ENCODE peak calls at places on chromosome 4, in six cellular contexts. F, P, R, U, Z and E are unnamed samples.

GRCh38 chr4:165972747-165973146 is 99.7 kb downstream of the TLL1 start:
- DNase-seq in R (no peak), Z (no peak), F (no peak), P (no peak), U (no peak), E (no peak)

GRCh38 chr4:48986654-48987164 is 634 bp downstream of the CWH43 start:
- DNase-seq in Z (no peak), F (no peak), R (peak), P (peak), U (no peak), E (no peak)

GRCh38 chr4:55793479-55793878 is 26.1 kb upstream of the EXOC1L start:
- DNase-seq in R (no peak), U (no peak), F (no peak), Z (no peak), P (no peak), E (no peak)

GRCh38 chr4:76558391-76559235 is 123.6 kb downstream of the SHROOM3 start:
- DNase-seq in F (no peak), Z (peak), P (no peak), U (no peak), R (no peak), E (no peak)

GRCh38 chr4:109406337-109406931 is 27.2 kb upstream of the SEC24B start:
- DNase-seq in F (no peak), P (no peak), U (peak), R (no peak), Z (peak), E (peak)

GRCh38 chr4:105859233-105859632 is 36.0 kb upstream of the NPNT start:
- DNase-seq in F (no peak), R (no peak), U (no peak), P (no peak), Z (peak), E (no peak)

GRCh38 chr4:148923881-148924280 is 481.7 kb upstream of the NR3C2 start:
- DNase-seq in Z (no peak), U (no peak), P (no peak), R (no peak), F (no peak), E (no peak)

GRCh38 chr4:742742-743311 is 37.2 kb downstream of the PCGF3 start:
- DNase-seq in R (peak), F (peak), Z (peak), U (no peak), P (peak), E (peak)

GRCh38 chr4:66572949-66573348 is 902.7 kb upstream of the EPHA5 start:
- DNase-seq in U (no peak), Z (peak), P (no peak), R (no peak), F (no peak), E (no peak)

GRCh38 chr4:83855044-83855443 is 319.1 kb downstream of the GPAT3 start:
- DNase-seq in U (no peak), Z (peak), F (no peak), R (no peak), P (no peak), E (no peak)

GRCh38 chr4:98754736-98755135 is 96.3 kb upstream of the TSPAN5 start:
- DNase-seq in F (no peak), U (no peak), P (no peak), R (no peak), Z (no peak), E (no peak)

GRCh38 chr4:7725951-7726350 is 213.7 kb downstream of the AFAP1 start:
- DNase-seq in R (no peak), Z (peak), U (no peak), F (no peak), P (no peak), E (no peak)

GRCh38 chr4:173991321-173991720 is 292.1 kb downstream of the FBXO8 start:
- DNase-seq in P (no peak), Z (no peak), R (no peak), F (no peak), U (no peak), E (no peak)

GRCh38 chr4:24174622-24175021 is 284.8 kb upstream of the PPARGC1A start:
- DNase-seq in Z (peak), U (no peak), R (no peak), F (no peak), P (no peak), E (no peak)

GRCh38 chr4:170529760-170530440 is 440.1 kb upstream of the AADAT start:
- DNase-seq in P (no peak), R (no peak), F (no peak), Z (no peak), U (no peak), E (no peak)

GRCh38 chr4:143294710-143295109 is 42.0 kb upstream of the GAB1 start:
- DNase-seq in U (no peak), F (no peak), R (no peak), P (no peak), Z (no peak), E (no peak)

GRCh38 chr4:42331914-42332368 is 65.3 kb upstream of the SHISA3 start:
- DNase-seq in F (no peak), U (peak), P (no peak), Z (peak), R (no peak), E (peak)

GRCh38 chr4:79852305-79852730 is 220.7 kb downstream of the ANTXR2 start:
- DNase-seq in F (peak), Z (peak), U (no peak), P (peak), R (peak), E (no peak)

GRCh38 chr4:118265312-118266144 is 87.3 kb downstream of the PRSS12 start:
- DNase-seq in F (peak), R (peak), Z (no peak), P (peak), U (no peak), E (peak)

GRCh38 chr4:78379040-78379439 is 172.5 kb upstream of the ANXA3 start:
- DNase-seq in F (no peak), R (no peak), U (no peak), P (no peak), Z (no peak), E (no peak)

GRCh38 chr4:17475481-17475880 is 36.4 kb downstream of the QDPR start:
- DNase-seq in U (no peak), R (no peak), F (no peak), Z (peak), P (no peak), E (no peak)

DNA sequence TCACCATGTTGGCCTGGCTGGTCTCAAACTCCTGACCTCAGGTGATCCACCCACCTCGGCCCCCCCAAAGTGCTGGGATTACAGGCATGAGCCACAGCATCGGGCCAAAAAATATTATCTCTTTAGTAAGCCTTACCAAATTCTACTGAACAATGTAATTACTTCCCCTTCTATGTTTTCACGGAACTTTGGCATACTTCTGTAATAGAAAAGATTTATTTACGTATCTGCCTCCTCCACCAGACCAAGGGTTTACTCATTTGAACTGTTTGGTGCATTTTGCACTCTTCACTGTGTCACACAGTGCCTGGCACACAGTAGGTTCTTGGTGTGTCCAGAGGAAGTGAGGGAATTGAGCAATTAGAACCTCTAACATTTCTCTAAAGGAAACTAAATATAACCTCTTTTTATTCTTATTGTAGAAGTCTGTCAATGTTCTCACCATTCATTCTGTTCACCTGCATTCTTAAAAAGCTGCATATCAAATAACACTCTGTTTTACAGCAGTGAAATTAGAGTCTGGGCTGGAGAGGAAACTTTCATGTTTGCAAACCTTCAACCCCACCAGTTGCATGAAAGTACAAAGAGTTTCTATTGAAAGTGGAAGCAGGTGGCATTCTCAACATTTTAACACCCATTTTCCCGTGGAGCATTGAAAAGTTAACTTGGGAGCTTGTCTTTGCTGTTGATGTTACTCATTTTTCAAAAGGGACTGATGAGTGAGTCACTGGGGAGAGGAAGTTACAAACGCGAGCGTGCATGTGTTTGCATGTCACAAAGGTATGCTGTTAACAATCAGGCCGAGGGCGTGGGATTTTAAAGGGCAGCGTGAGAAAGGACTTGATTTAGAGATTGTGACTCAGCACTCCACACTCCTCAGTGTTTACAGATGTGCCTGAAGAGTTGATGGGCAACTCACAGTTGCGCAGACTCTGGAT is 314.1 kb downstream of the STK32B start:
- DNase-seq in F (no peak), P (no peak), Z (peak), R (peak), U (peak), E (no peak)
- TF ChIP-seq CTCF in F (no peak), P (no peak), Z (no peak), R (no peak), U (no peak), E (no peak)

DNA sequence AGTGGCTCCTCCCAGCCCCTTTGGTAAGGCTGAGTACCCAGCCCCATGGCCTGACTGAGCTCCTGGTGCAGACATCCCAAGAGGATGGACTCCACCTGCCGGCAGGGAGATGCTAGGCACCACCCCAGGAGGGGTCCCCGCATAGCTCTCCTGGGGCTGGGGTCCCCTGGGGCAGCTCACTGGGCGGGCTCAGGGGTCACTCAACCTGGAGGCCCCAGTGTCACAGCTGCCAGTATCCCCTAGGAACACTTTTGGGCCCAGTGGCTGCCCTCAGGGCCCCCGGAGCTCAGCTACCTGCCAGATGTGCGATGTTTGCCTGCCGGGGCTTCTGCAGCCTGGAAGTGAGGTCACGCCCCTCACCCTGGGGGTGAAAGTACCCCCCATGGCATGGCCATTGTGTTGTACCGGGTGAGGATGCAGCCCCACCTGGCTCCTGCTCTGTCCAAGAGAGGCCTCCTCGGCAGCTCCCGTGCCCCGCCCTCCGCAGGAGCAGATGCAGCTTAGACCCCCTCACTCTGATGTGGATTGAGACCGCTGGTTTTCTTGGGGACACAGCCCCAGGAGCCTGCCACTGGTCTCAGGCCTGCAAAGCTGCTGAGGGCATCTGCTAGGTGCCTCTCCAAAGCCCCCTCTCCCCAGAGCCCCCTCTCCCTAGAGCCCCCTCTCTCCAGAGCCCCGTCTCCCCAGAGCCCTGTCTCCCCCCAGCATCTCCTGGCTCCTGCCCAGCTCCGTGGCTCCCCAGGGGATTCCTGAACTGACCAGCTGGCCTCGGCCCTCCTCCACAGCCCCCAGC is 6.7 kb upstream of the HGFAC start:
- DNase-seq in F (no peak), P (no peak), Z (no peak), U (no peak), R (no peak), E (no peak)
- TF ChIP-seq CTCF in F (no peak), P (no peak), Z (no peak), U (no peak), R (no peak), E (no peak)

DNA sequence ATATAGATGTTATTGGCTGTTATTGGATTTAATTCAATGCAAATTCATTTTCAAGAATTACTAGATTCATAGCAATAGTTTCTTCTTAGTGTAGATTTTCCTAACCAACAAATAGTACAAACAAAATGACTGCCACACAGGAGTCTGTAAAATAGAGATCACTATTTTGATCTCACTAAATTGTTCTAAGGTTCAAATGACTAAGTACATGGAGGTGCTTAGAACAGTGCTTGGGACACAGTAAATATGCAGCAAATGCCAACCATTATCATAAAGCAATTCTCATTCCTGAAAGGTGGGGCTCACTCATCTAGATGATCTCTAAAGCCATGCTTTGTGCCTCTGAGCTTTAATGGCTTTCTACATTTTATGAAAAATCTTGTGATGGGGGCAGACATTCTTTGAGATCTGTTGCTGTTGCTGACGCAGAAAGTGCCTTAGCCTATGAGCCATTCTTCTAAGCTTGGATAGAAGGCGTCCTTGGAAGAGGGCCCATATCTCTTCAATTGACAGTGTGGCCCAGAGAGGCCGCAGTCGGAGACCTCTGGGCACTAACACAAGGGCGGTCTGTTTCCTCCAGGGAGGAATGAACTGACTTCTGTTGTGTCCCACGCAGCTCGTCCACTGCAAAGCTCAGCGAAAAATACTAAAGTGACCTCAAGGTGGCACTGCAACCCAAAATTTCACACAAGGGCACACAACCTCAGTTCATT is 23.6 kb downstream of the TLR10 start:
- DNase-seq in U (no peak), Z (peak), P (no peak), F (peak), R (peak), E (peak)
- TF ChIP-seq CTCF in U (peak), Z (peak), P (peak), F (peak), R (peak), E (peak)

GRCh38 chr4:164946810-164947209 is 30.6 kb downstream of the TRIM61 start:
- DNase-seq in F (no peak), U (no peak), R (no peak), P (no peak), Z (no peak), E (no peak)

GRCh38 chr4:164948943-164949342 is 28.5 kb downstream of the TRIM61 start:
- DNase-seq in F (no peak), R (no peak), U (no peak), Z (no peak), P (no peak), E (no peak)

GRCh38 chr4:164952551-164952950 is 24.9 kb downstream of the TRIM61 start:
- DNase-seq in F (no peak), Z (no peak), R (no peak), U (no peak), P (no peak), E (no peak)

GRCh38 chr4:164945146-164945545 is 32.3 kb downstream of the TRIM61 start:
- DNase-seq in U (no peak), R (no peak), Z (no peak), F (no peak), P (no peak), E (no peak)

DNA sequence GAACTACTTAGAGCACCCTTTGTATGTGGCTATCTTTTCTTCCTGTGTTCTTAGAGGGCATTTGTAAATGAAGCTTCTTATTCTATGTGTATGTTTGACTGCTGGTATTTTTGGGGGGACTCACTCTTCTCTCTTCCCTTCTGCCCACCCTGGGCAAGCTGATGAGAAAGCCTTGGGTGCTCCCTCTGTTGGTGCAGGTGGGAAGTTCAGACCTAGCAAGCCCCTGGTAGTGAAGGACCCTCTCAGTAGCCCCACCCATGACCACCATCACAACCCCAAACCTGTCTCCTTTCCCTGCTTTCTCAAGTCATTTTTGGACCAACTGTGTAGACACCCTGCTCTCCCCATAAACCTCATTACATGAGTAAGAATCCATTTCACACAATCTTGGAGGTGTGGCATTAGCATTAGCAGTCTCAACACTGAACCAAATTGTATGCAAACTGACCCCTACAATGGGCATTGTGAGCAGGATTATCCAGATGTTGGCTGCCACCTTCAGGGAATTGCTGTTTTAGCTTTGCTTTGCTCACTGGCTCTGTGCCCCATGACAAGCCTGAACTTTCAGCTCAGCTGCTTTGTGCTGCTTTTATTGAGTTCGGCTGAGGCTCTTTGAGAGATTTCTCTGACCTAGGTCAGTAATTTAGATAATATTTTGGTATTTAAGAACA is 27.9 kb downstream of the TRIM61 start:
- DNase-seq in Z (no peak), U (no peak), P (no peak), R (no peak), F (no peak), E (no peak)
- TF ChIP-seq CTCF in Z (no peak), U (peak), P (no peak), R (no peak), F (no peak), E (peak)

DNA sequence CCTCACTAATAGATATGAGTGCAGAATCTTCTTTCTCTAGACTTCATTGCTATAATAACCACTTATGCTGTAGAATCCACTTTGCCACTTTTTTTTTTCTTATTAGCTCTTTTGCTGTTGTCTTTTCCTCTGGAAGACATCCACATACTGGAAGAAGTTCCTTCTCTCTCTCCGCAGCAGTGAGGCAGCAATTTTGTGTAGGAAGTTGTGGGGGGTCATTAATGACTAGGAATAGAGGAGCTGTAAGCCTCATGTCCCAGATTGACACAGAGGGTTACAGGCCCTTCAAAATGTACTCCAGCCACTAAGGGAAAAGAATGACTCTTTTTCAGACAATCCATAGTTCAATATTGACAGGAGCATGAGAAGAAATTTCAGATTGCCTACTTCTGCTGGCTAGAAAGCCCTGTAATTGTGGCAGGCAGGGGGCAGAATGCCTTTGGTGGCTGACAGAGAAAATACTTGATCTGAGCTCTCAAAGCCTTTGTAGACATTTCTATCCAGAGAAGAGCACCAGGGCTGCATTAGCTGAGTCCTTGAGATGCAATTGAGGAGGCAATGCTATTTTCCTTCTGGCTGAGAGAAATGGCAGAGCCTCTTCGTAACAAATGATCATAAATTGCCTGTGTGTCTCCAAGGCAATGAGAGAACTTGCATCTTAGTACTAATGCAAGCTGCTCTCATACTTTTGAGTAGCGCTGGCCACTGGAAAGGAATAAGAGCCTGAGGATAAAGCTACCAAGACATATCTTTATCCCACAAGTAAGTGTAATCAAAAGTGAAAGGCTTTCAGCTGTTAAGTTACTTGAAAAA is 856.3 kb downstream of the STIM2 start:
- DNase-seq in P (no peak), F (no peak), R (no peak), U (no peak), Z (no peak), E (no peak)
- TF ChIP-seq CTCF in P (no peak), F (no peak), R (no peak), U (no peak), Z (no peak), E (no peak)

GRCh38 chr4:182062936-182063335 is 180.3 kb upstream of the TENM3 start:
- DNase-seq in Z (peak), P (no peak), F (no peak), R (no peak), U (no peak), E (no peak)
- TF ChIP-seq CTCF in Z (no peak), P (no peak), F (no peak), R (no peak), U (no peak), E (no peak)